ENCODE peak calls at places on chromosomes 12 and 14, in six cellular contexts. One of them, this sample, is unnamed.

GRCh38 chr14:34873591-34874385 is 1.4 kb downstream of the BAZ1A start:
- DNase-seq in SW480: peak
- DNase-seq in neural crest cell: peak
- DNase-seq in myocyte: peak
- DNase-seq in activated CD4-positive, CD25-positive, alpha-beta regulatory T cell: peak
- DNase-seq in anterior cingulate cortex: peak
- DNase-seq in this sample: peak

GRCh38 chr12:12723681-12724420 is 6.7 kb downstream of the CDKN1B start:
- DNase-seq in anterior cingulate cortex: no peak
- DNase-seq in activated CD4-positive, CD25-positive, alpha-beta regulatory T cell: no peak
- DNase-seq in neural crest cell: peak
- DNase-seq in myocyte: peak
- DNase-seq in SW480: peak
- DNase-seq in this sample: peak

GRCh38 chr14:93323597-93323992 is 9.2 kb downstream of the BTBD7 start:
- DNase-seq in activated CD4-positive, CD25-positive, alpha-beta regulatory T cell: no peak
- DNase-seq in neural crest cell: no peak
- DNase-seq in SW480: no peak
- DNase-seq in anterior cingulate cortex: no peak
- DNase-seq in myocyte: no peak
- DNase-seq in this sample: no peak

GRCh38 chr14:59869381-59870255 is 958 bp downstream of the RTN1 start:
- DNase-seq in SW480: no peak
- DNase-seq in myocyte: no peak
- DNase-seq in neural crest cell: peak
- DNase-seq in activated CD4-positive, CD25-positive, alpha-beta regulatory T cell: no peak
- DNase-seq in anterior cingulate cortex: no peak
- DNase-seq in this sample: peak

GRCh38 chr12:47121146-47121545 is 41.4 kb upstream of the AMIGO2 start:
- DNase-seq in anterior cingulate cortex: no peak
- DNase-seq in SW480: no peak
- DNase-seq in activated CD4-positive, CD25-positive, alpha-beta regulatory T cell: no peak
- DNase-seq in myocyte: no peak
- DNase-seq in neural crest cell: no peak
- DNase-seq in this sample: no peak

GRCh38 chr12:666766-667308 is 3.6 kb upstream of the NINJ2 start:
- DNase-seq in SW480: peak
- DNase-seq in neural crest cell: no peak
- DNase-seq in activated CD4-positive, CD25-positive, alpha-beta regulatory T cell: no peak
- DNase-seq in anterior cingulate cortex: no peak
- DNase-seq in myocyte: peak
- DNase-seq in this sample: no peak

GRCh38 chr12:122505419-122506051 is 4.8 kb upstream of the ZCCHC8 start:
- DNase-seq in myocyte: no peak
- DNase-seq in anterior cingulate cortex: no peak
- DNase-seq in SW480: no peak
- DNase-seq in activated CD4-positive, CD25-positive, alpha-beta regulatory T cell: no peak
- DNase-seq in neural crest cell: no peak
- DNase-seq in this sample: no peak

GRCh38 chr12:124390442-124391116 is 95.7 kb downstream of the RFLNA start:
- DNase-seq in activated CD4-positive, CD25-positive, alpha-beta regulatory T cell: no peak
- DNase-seq in myocyte: peak
- DNase-seq in SW480: no peak
- DNase-seq in neural crest cell: no peak
- DNase-seq in anterior cingulate cortex: no peak
- DNase-seq in this sample: no peak

GRCh38 chr12:1920971-1921370 is 2.5 kb upstream of the CACNA2D4 start:
- DNase-seq in neural crest cell: no peak
- DNase-seq in SW480: no peak
- DNase-seq in myocyte: no peak
- DNase-seq in activated CD4-positive, CD25-positive, alpha-beta regulatory T cell: no peak
- DNase-seq in anterior cingulate cortex: no peak
- DNase-seq in this sample: no peak

GRCh38 chr12:79020106-79020505 is 155.5 kb downstream of the SYT1 start:
- DNase-seq in activated CD4-positive, CD25-positive, alpha-beta regulatory T cell: no peak
- DNase-seq in SW480: peak
- DNase-seq in myocyte: peak
- DNase-seq in anterior cingulate cortex: no peak
- DNase-seq in neural crest cell: no peak
- DNase-seq in this sample: no peak

GRCh38 chr12:108768591-108769500 is 37.5 kb upstream of the CORO1C start:
- DNase-seq in myocyte: no peak
- DNase-seq in activated CD4-positive, CD25-positive, alpha-beta regulatory T cell: no peak
- DNase-seq in anterior cingulate cortex: no peak
- DNase-seq in SW480: peak
- DNase-seq in neural crest cell: peak
- DNase-seq in this sample: peak

GRCh38 chr12:91854725-91855124 is 290.9 kb downstream of the BTG1 start:
- DNase-seq in myocyte: peak
- DNase-seq in activated CD4-positive, CD25-positive, alpha-beta regulatory T cell: no peak
- DNase-seq in neural crest cell: no peak
- DNase-seq in anterior cingulate cortex: no peak
- DNase-seq in SW480: peak
- DNase-seq in this sample: no peak

GRCh38 chr14:22981090-22982012 is 1.0 kb downstream of the AJUBA start:
- DNase-seq in anterior cingulate cortex: no peak
- DNase-seq in SW480: peak
- DNase-seq in activated CD4-positive, CD25-positive, alpha-beta regulatory T cell: no peak
- DNase-seq in myocyte: peak
- DNase-seq in neural crest cell: peak
- DNase-seq in this sample: no peak

GRCh38 chr12:109139791-109140190 is 23.4 kb downstream of the ACACB start:
- DNase-seq in anterior cingulate cortex: no peak
- DNase-seq in SW480: no peak
- DNase-seq in activated CD4-positive, CD25-positive, alpha-beta regulatory T cell: no peak
- DNase-seq in neural crest cell: no peak
- DNase-seq in myocyte: no peak
- DNase-seq in this sample: no peak

GRCh38 chr12:85076688-85077430 is 40.7 kb downstream of the LRRIQ1 start:
- DNase-seq in SW480: peak
- DNase-seq in myocyte: peak
- DNase-seq in anterior cingulate cortex: no peak
- DNase-seq in activated CD4-positive, CD25-positive, alpha-beta regulatory T cell: no peak
- DNase-seq in neural crest cell: no peak
- DNase-seq in this sample: no peak

GRCh38 chr14:65261425-65261920 is 151.1 kb upstream of the FUT8 start:
- DNase-seq in activated CD4-positive, CD25-positive, alpha-beta regulatory T cell: no peak
- DNase-seq in SW480: no peak
- DNase-seq in anterior cingulate cortex: no peak
- DNase-seq in myocyte: no peak
- DNase-seq in neural crest cell: no peak
- DNase-seq in this sample: no peak

GRCh38 chr12:96425973-96426372 is 25.7 kb upstream of the CDK17 start:
- DNase-seq in neural crest cell: no peak
- DNase-seq in anterior cingulate cortex: no peak
- DNase-seq in activated CD4-positive, CD25-positive, alpha-beta regulatory T cell: no peak
- DNase-seq in myocyte: peak
- DNase-seq in SW480: no peak
- DNase-seq in this sample: no peak

GRCh38 chr12:34604631-34605509 is 582.6 kb downstream of the ALG10 start:
- DNase-seq in neural crest cell: no peak
- DNase-seq in myocyte: no peak
- DNase-seq in SW480: no peak
- DNase-seq in anterior cingulate cortex: no peak
- DNase-seq in activated CD4-positive, CD25-positive, alpha-beta regulatory T cell: no peak
- DNase-seq in this sample: peak

GRCh38 chr12:47811070-47811391 is 8.7 kb downstream of the HDAC7 start:
- DNase-seq in myocyte: no peak
- DNase-seq in neural crest cell: no peak
- DNase-seq in SW480: no peak
- DNase-seq in anterior cingulate cortex: no peak
- DNase-seq in activated CD4-positive, CD25-positive, alpha-beta regulatory T cell: no peak
- DNase-seq in this sample: no peak

GRCh38 chr12:132560831-132561783 is 49.3 kb downstream of the LRCOL1 start:
- DNase-seq in anterior cingulate cortex: no peak
- DNase-seq in SW480: peak
- DNase-seq in myocyte: peak
- DNase-seq in activated CD4-positive, CD25-positive, alpha-beta regulatory T cell: peak
- DNase-seq in neural crest cell: peak
- DNase-seq in this sample: peak

GRCh38 chr12:113758165-113758924 is 207.8 kb downstream of the RBM19 start:
- DNase-seq in anterior cingulate cortex: no peak
- DNase-seq in neural crest cell: no peak
- DNase-seq in myocyte: no peak
- DNase-seq in activated CD4-positive, CD25-positive, alpha-beta regulatory T cell: no peak
- DNase-seq in SW480: no peak
- DNase-seq in this sample: no peak

GRCh38 chr12:79591988-79592387 is 98.8 kb downstream of the PAWR start:
- DNase-seq in neural crest cell: no peak
- DNase-seq in myocyte: no peak
- DNase-seq in SW480: peak
- DNase-seq in activated CD4-positive, CD25-positive, alpha-beta regulatory T cell: no peak
- DNase-seq in anterior cingulate cortex: no peak
- DNase-seq in this sample: no peak

GRCh38 chr12:94062796-94063635 is 85.4 kb upstream of the PLXNC1 start:
- DNase-seq in neural crest cell: no peak
- DNase-seq in activated CD4-positive, CD25-positive, alpha-beta regulatory T cell: no peak
- DNase-seq in myocyte: peak
- DNase-seq in SW480: no peak
- DNase-seq in anterior cingulate cortex: no peak
- DNase-seq in this sample: no peak

GRCh38 chr12:591167-591570 is 72.1 kb downstream of the NINJ2 start:
- DNase-seq in neural crest cell: no peak
- DNase-seq in SW480: no peak
- DNase-seq in anterior cingulate cortex: no peak
- DNase-seq in activated CD4-positive, CD25-positive, alpha-beta regulatory T cell: no peak
- DNase-seq in myocyte: no peak
- DNase-seq in this sample: no peak

GRCh38 chr14:76337619-76338545 is 38.1 kb upstream of the ESRRB start:
- DNase-seq in anterior cingulate cortex: no peak
- DNase-seq in myocyte: no peak
- DNase-seq in activated CD4-positive, CD25-positive, alpha-beta regulatory T cell: no peak
- DNase-seq in SW480: no peak
- DNase-seq in neural crest cell: no peak
- DNase-seq in this sample: no peak

GRCh38 chr12:7832059-7832696 is 40.5 kb downstream of the SLC2A14 start:
- DNase-seq in anterior cingulate cortex: no peak
- DNase-seq in myocyte: peak
- DNase-seq in neural crest cell: peak
- DNase-seq in activated CD4-positive, CD25-positive, alpha-beta regulatory T cell: no peak
- DNase-seq in SW480: peak
- DNase-seq in this sample: no peak

GRCh38 chr12:17540921-17541320 is 549.1 kb downstream of the RERGL start:
- DNase-seq in SW480: no peak
- DNase-seq in anterior cingulate cortex: no peak
- DNase-seq in neural crest cell: no peak
- DNase-seq in activated CD4-positive, CD25-positive, alpha-beta regulatory T cell: no peak
- DNase-seq in myocyte: no peak
- DNase-seq in this sample: no peak

GRCh38 chr12:39287817-39288216 is 155.1 kb downstream of the KIF21A start:
- DNase-seq in anterior cingulate cortex: no peak
- DNase-seq in neural crest cell: no peak
- DNase-seq in SW480: no peak
- DNase-seq in activated CD4-positive, CD25-positive, alpha-beta regulatory T cell: no peak
- DNase-seq in myocyte: no peak
- DNase-seq in this sample: no peak

GRCh38 chr12:59040043-59040442 is 119.7 kb upstream of the LRIG3 start:
- DNase-seq in anterior cingulate cortex: no peak
- DNase-seq in SW480: no peak
- DNase-seq in activated CD4-positive, CD25-positive, alpha-beta regulatory T cell: no peak
- DNase-seq in neural crest cell: no peak
- DNase-seq in myocyte: no peak
- DNase-seq in this sample: no peak

GRCh38 chr12:25041006-25041741 is 92.3 kb upstream of the BCAT1 start:
- DNase-seq in SW480: no peak
- DNase-seq in anterior cingulate cortex: no peak
- DNase-seq in myocyte: no peak
- DNase-seq in activated CD4-positive, CD25-positive, alpha-beta regulatory T cell: no peak
- DNase-seq in neural crest cell: no peak
- DNase-seq in this sample: no peak

GRCh38 chr14:68669101-68669500 is 123.8 kb downstream of the ZFP36L1 start:
- DNase-seq in myocyte: no peak
- DNase-seq in activated CD4-positive, CD25-positive, alpha-beta regulatory T cell: no peak
- DNase-seq in anterior cingulate cortex: no peak
- DNase-seq in SW480: no peak
- DNase-seq in neural crest cell: no peak
- DNase-seq in this sample: no peak

GRCh38 chr14:100106260-100106659 is 41.0 kb downstream of the EVL start:
- DNase-seq in activated CD4-positive, CD25-positive, alpha-beta regulatory T cell: no peak
- DNase-seq in SW480: no peak
- DNase-seq in myocyte: no peak
- DNase-seq in neural crest cell: no peak
- DNase-seq in anterior cingulate cortex: no peak
- DNase-seq in this sample: no peak

GRCh38 chr14:60506985-60507829 is 1.7 kb upstream of the SIX6 start:
- DNase-seq in SW480: no peak
- DNase-seq in activated CD4-positive, CD25-positive, alpha-beta regulatory T cell: no peak
- DNase-seq in myocyte: no peak
- DNase-seq in neural crest cell: no peak
- DNase-seq in anterior cingulate cortex: no peak
- DNase-seq in this sample: no peak

GRCh38 chr14:61152851-61153364 is 128.2 kb downstream of the TMEM30B start:
- DNase-seq in SW480: no peak
- DNase-seq in activated CD4-positive, CD25-positive, alpha-beta regulatory T cell: no peak
- DNase-seq in neural crest cell: no peak
- DNase-seq in anterior cingulate cortex: no peak
- DNase-seq in myocyte: no peak
- DNase-seq in this sample: no peak

GRCh38 chr12:120818416-120818815 is 85.7 kb downstream of the SPPL3 start:
- DNase-seq in anterior cingulate cortex: no peak
- DNase-seq in neural crest cell: no peak
- DNase-seq in SW480: no peak
- DNase-seq in myocyte: no peak
- DNase-seq in activated CD4-positive, CD25-positive, alpha-beta regulatory T cell: no peak
- DNase-seq in this sample: no peak

This sample was measured in progenitor cell of endocrine pancreas.